ENCODE peak calls at places on chromosomes 16 and 17, in nine cellular contexts. T is gastrocnemius medialis, N is ovary, S is heart right ventricle, W is GM06990, E is HFF-Myc, L is lung, J is dorsolateral prefrontal cortex, Z is A549. C is an unnamed sample.

GRCh38 chr17:36149296-36149820 is 27.1 kb downstream of the TBC1D3B start:
- DNase-seq in T (peak), N (peak), S (peak), W (no peak), E (no peak), L (no peak), J (no peak), Z (no peak), C (no peak)

GRCh38 chr16:80480664-80481063 is 60.1 kb upstream of the DYNLRB2 start:
- DNase-seq in T (no peak), N (no peak), S (no peak), W (peak), E (no peak), L (no peak), J (no peak), Z (no peak), C (no peak)

GRCh38 chr17:6779411-6779810 is 3.4 kb downstream of the FBXO39 start:
- DNase-seq in T (no peak), N (no peak), S (no peak), W (no peak), E (no peak), L (no peak), J (no peak), Z (no peak), C (no peak)

GRCh38 chr17:57422574-57423164 is 166.3 kb downstream of the MSI2 start:
- DNase-seq in T (peak), N (no peak), S (no peak), W (peak), E (no peak), L (no peak), J (no peak), Z (no peak), C (no peak)

GRCh38 chr16:22267764-22268163 is 29.4 kb upstream of the POLR3E start:
- DNase-seq in T (peak), N (no peak), S (no peak), W (no peak), E (no peak), L (no peak), J (peak), Z (no peak), C (no peak)

GRCh38 chr17:72977768-72978417 is 114.6 kb downstream of the SLC39A11 start:
- DNase-seq in T (no peak), N (no peak), S (no peak), W (no peak), E (no peak), L (no peak), J (no peak), Z (no peak), C (no peak)

GRCh38 chr16:64657316-64658011 is 464.4 kb downstream of the CDH11 start:
- DNase-seq in T (no peak), N (no peak), S (no peak), W (no peak), E (no peak), L (no peak), J (no peak), Z (no peak), C (no peak)

GRCh38 chr17:78600181-78600651 is 23.0 kb upstream of the DNAH17 start:
- DNase-seq in T (no peak), N (no peak), S (no peak), W (no peak), E (no peak), L (no peak), J (no peak), Z (no peak), C (no peak)

GRCh38 chr16:67177743-67178699 is 5.7 kb downstream of the MATCAP1 start:
- DNase-seq in T (peak), N (peak), S (peak), W (peak), E (no peak), L (peak), J (no peak), Z (peak), C (peak)

GRCh38 chr17:55763856-55764255 is 13.0 kb downstream of the PCTP start:
- DNase-seq in T (no peak), N (no peak), S (no peak), W (no peak), E (no peak), L (no peak), J (no peak), Z (no peak), C (no peak)

GRCh38 chr16:49567940-49568339 is 194.3 kb downstream of the C16orf78 start:
- DNase-seq in T (no peak), N (no peak), S (no peak), W (no peak), E (no peak), L (no peak), J (no peak), Z (no peak), C (no peak)

GRCh38 chr16:31010539-31010938 is at the start of gene STX1B:
- DNase-seq in T (no peak), N (no peak), S (no peak), W (no peak), E (no peak), L (no peak), J (peak), Z (no peak), C (no peak)

GRCh38 chr16:22635801-22636200 is 125.1 kb downstream of the NPIPB5 start:
- DNase-seq in T (no peak), N (no peak), S (no peak), W (no peak), E (no peak), L (no peak), J (no peak), Z (no peak), C (no peak)

GRCh38 chr16:31253642-31254045 is 6.1 kb upstream of the ITGAM start:
- DNase-seq in T (peak), N (no peak), S (no peak), W (no peak), E (no peak), L (peak), J (no peak), Z (peak), C (no peak)

GRCh38 chr16:30054959-30055553 is 10.5 kb upstream of the ALDOA start:
- DNase-seq in T (no peak), N (no peak), S (no peak), W (peak), E (no peak), L (no peak), J (no peak), Z (peak), C (no peak)

GRCh38 chr17:76139261-76139752 is 1.7 kb downstream of the FOXJ1 start:
- DNase-seq in T (no peak), N (no peak), S (no peak), W (no peak), E (no peak), L (no peak), J (no peak), Z (no peak), C (no peak)

GRCh38 chr17:77345260-77345910 is 204.6 kb downstream of the SEC14L1 start:
- DNase-seq in T (no peak), N (no peak), S (no peak), W (no peak), E (no peak), L (peak), J (peak), Z (no peak), C (no peak)

GRCh38 chr17:46950997-46951621 is 27.9 kb downstream of the RPRML start:
- DNase-seq in T (no peak), N (no peak), S (no peak), W (no peak), E (no peak), L (no peak), J (peak), Z (no peak), C (no peak)

GRCh38 chr16:87836844-87837581 is 32.3 kb downstream of the SLC7A5 start:
- DNase-seq in T (no peak), N (peak), S (peak), W (no peak), E (no peak), L (no peak), J (peak), Z (no peak), C (no peak)

GRCh38 chr16:58088116-58088515 is 41.1 kb downstream of the CFAP20 start:
- DNase-seq in T (no peak), N (no peak), S (no peak), W (no peak), E (no peak), L (no peak), J (no peak), Z (no peak), C (no peak)

DNA sequence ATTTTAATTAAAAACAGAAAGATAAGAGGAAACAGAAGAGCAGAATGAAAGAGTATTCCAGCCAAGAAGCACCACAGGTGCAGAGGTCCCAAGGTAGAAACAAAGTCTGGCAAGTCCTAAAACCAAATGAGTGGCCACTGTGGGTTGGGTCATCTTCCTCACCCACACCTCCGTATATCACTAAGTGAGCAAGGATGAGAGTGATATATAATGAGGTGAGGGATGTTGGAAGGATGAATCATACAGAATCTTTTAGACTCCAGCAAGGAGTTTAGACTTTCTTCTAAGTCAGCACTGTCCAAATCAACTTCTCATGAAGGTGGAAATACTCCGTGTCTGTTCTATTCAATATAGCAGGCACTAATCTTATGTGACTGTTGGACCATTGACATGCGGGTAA is 70.8 kb downstream of the SHISA9 start:
- DNase-seq in T (no peak), N (no peak), S (no peak), W (no peak), E (no peak), L (no peak), J (no peak), Z (no peak), C (no peak)
- TF ChIP-seq CTCF in T (no peak), N (no peak), S (no peak), W (no peak), E (no peak), L (no peak), J (no peak), Z (no peak), C (no peak)

GRCh38 chr16:17370233-17371013 is 100.3 kb downstream of the XYLT1 start:
- DNase-seq in T (no peak), N (no peak), S (no peak), W (no peak), E (no peak), L (no peak), J (no peak), Z (no peak), C (no peak)
- H3K4me3 ChIP-seq in T (no peak), N (no peak), S (no peak), W (no peak), E (no peak), L (no peak), J (no peak), Z (no peak), C (no peak)

GRCh38 chr16:8935989-8936388 is 27.7 kb downstream of the USP7 start:
- DNase-seq in T (no peak), N (no peak), S (no peak), W (peak), E (no peak), L (no peak), J (no peak), Z (no peak), C (no peak)
- TF ChIP-seq CTCF in T (peak), N (no peak), S (no peak), W (peak), E (no peak), L (no peak), J (no peak), Z (no peak), C (no peak)

GRCh38 chr16:68233835-68234187 is 2.1 kb downstream of the ESRP2 start:
- DNase-seq in T (peak), N (peak), S (no peak), W (no peak), E (no peak), L (no peak), J (peak), Z (no peak), C (no peak)

GRCh38 chr16:68234188-68235104 is 1.5 kb downstream of the ESRP2 start:
- DNase-seq in T (peak), N (peak), S (no peak), W (no peak), E (peak), L (peak), J (peak), Z (no peak), C (peak)

GRCh38 chr16:68235882-68236803 is at the start of gene ESRP2:
- DNase-seq in T (peak), N (peak), S (no peak), W (peak), E (no peak), L (peak), J (peak), Z (no peak), C (peak)

GRCh38 chr16:68236804-68237242 is 896 bp upstream of the ESRP2 start:
- DNase-seq in T (no peak), N (no peak), S (no peak), W (peak), E (no peak), L (no peak), J (no peak), Z (no peak), C (no peak)

GRCh38 chr16:68235105-68235881 is 634 bp downstream of the ESRP2 start:
- DNase-seq in T (peak), N (peak), S (no peak), W (no peak), E (no peak), L (no peak), J (peak), Z (no peak), C (no peak)
- H3K4me3 ChIP-seq in T (no peak), N (peak), S (peak), W (no peak), E (no peak), L (peak), J (peak), Z (no peak), C (peak)

GRCh38 chr16:27762441-27762840 is 212.5 kb downstream of the KATNIP start:
- DNase-seq in T (no peak), N (no peak), S (no peak), W (no peak), E (no peak), L (no peak), J (no peak), Z (no peak), C (no peak)

GRCh38 chr16:27766166-27766925 is 216.4 kb downstream of the KATNIP start:
- DNase-seq in T (no peak), N (no peak), S (no peak), W (no peak), E (no peak), L (no peak), J (no peak), Z (no peak), C (no peak)

GRCh38 chr16:27761816-27762215 is 211.9 kb downstream of the KATNIP start:
- DNase-seq in T (no peak), N (no peak), S (no peak), W (no peak), E (no peak), L (no peak), J (no peak), Z (no peak), C (no peak)

GRCh38 chr16:27764869-27765675 is 215.1 kb downstream of the KATNIP start:
- DNase-seq in T (no peak), N (no peak), S (no peak), W (no peak), E (no peak), L (no peak), J (no peak), Z (no peak), C (no peak)

GRCh38 chr16:27764427-27764826 is 214.5 kb downstream of the KATNIP start:
- DNase-seq in T (no peak), N (no peak), S (no peak), W (no peak), E (no peak), L (no peak), J (no peak), Z (no peak), C (no peak)
- TF ChIP-seq CTCF in T (no peak), N (no peak), S (no peak), W (no peak), E (no peak), L (no peak), J (no peak), Z (no peak), C (no peak)

C was measured in LNCaP clone FGC.